ENCODE peak calls at places on chromosome 13, in eight cellular contexts. P, S, B, X, Y, G, M and U are unnamed samples.

GRCh38 chr13:92175330-92175729 is 776.9 kb downstream of the GPC5 start:
- DNase-seq in P (no peak), S (peak), B (no peak), X (peak), Y (peak), G (peak), M (peak), U (peak)

GRCh38 chr13:66835040-66835628 is 395.0 kb downstream of the PCDH9 start:
- DNase-seq in P (no peak), S (peak), B (no peak), X (peak), Y (no peak), G (peak), M (no peak), U (peak)

GRCh38 chr13:38759390-38759789 is 72.5 kb downstream of the FREM2 start:
- DNase-seq in P (no peak), S (no peak), B (no peak), X (no peak), Y (no peak), G (no peak), M (no peak), U (no peak)

GRCh38 chr13:111875922-111876321 is 191.0 kb upstream of the SOX1 start:
- DNase-seq in P (no peak), S (no peak), B (no peak), X (no peak), Y (no peak), G (no peak), M (no peak), U (no peak)

GRCh38 chr13:102983496-102983895 is 82.7 kb downstream of the SLC10A2 start:
- DNase-seq in P (peak), S (no peak), B (no peak), X (no peak), Y (peak), G (no peak), M (no peak), U (no peak)

GRCh38 chr13:44300895-44301638 is 72.6 kb upstream of the SERP2 start:
- DNase-seq in P (no peak), S (no peak), B (peak), X (peak), Y (peak), G (no peak), M (no peak), U (no peak)

GRCh38 chr13:47213057-47213456 is 316.2 kb upstream of the HTR2A start:
- DNase-seq in P (no peak), S (no peak), B (no peak), X (peak), Y (no peak), G (no peak), M (no peak), U (no peak)

GRCh38 chr13:102968572-102969228 is 97.5 kb downstream of the SLC10A2 start:
- DNase-seq in P (no peak), S (no peak), B (no peak), X (no peak), Y (no peak), G (no peak), M (no peak), U (no peak)

GRCh38 chr13:71979616-71980015 is 112.6 kb upstream of the DACH1 start:
- DNase-seq in P (no peak), S (peak), B (no peak), X (no peak), Y (no peak), G (no peak), M (no peak), U (peak)

DNA sequence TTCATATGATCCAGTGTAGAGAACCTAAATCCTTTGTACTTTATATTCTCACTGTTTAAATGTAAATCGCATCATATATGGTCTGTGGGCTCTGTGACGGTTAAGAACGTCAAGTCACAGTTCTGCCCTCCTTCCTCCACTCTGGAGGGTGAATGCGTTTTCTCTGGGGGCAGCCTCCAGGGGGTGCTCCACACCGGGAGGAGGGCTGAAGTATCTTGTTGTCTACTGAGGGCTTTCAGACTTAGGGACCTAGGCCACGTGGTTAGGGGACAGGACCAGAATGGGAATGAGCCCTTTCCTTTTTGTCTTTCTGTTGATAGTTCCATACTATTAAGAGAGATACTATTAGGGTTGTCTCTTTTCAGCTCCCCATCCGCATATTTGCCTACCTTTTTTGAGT is 504.9 kb downstream of the FGF9 start:
- DNase-seq in P (no peak), S (no peak), B (no peak), X (no peak), Y (no peak), G (no peak), M (no peak), U (no peak)
- TF ChIP-seq CTCF in P (no peak), S (no peak), B (no peak), X (no peak), Y (no peak), G (no peak), M (no peak), U (no peak)

DNA sequence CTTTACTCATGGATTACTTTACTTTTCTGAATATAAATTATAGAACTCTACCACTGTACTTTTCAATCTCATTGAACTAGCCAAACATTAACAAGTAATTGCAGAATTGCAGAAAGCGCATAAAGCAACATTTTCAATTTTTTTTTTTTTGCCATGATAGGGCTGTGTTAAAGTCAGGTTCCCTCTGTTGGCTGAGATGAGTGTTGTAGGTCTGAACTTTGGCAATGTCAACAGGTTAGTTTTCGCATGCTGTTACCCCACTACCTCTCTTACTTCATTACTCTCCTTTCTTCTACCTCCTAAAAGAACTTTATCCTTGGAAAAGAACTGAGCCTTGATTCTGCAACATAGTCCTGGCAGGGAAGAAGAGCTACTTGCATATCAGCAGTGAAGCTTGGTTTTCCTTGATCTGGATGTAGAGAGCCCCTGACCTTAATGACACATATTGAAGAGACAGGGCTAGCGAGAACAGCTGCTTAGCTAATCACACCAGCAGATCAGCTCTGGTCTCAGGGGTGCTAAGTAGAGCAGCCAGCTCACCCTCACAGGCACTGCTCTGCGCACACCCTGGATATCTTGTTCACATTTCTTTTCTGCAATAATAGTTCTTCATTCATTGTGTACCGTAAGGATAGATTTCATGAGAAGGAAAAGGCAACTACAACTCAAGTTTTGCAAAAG is 119.5 kb downstream of the FLT1 start:
- DNase-seq in P (no peak), S (peak), B (no peak), X (no peak), Y (no peak), G (no peak), M (no peak), U (no peak)
- TF ChIP-seq CTCF in P (no peak), S (no peak), B (no peak), X (no peak), Y (no peak), G (no peak), M (no peak), U (no peak)

DNA sequence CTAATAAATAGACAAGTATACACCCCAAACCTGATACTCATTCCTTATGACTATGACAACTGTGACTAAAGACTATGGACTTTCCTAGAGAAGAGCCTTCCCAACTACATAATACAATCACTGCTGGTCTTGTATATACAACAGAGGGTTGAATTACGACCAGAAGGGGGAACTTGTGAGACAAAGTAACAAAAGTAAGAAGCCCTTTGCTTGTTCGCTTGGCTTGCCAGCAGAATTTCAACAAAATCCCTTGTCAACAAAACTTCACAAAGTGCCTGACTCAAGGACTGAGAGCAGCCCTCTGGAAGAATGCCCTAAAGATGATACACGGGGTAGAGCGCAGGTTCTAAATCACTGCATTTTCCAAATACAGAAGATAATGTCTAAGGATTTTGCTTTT is 99.4 kb downstream of the WASF3 start:
- DNase-seq in P (no peak), S (no peak), B (no peak), X (peak), Y (peak), G (peak), M (peak), U (no peak)
- TF ChIP-seq CTCF in P (no peak), S (peak), B (peak), X (peak), Y (peak), G (peak), M (no peak), U (no peak)

GRCh38 chr13:109785892-109786450 is 412 bp downstream of the IRS2 start:
- DNase-seq in P (no peak), S (no peak), B (no peak), X (no peak), Y (no peak), G (no peak), M (no peak), U (no peak)

GRCh38 chr13:109783447-109783814 is 3.0 kb downstream of the IRS2 start:
- DNase-seq in P (no peak), S (peak), B (no peak), X (no peak), Y (no peak), G (no peak), M (no peak), U (no peak)

GRCh38 chr13:109783815-109784589 is 2.4 kb downstream of the IRS2 start:
- DNase-seq in P (no peak), S (peak), B (no peak), X (no peak), Y (no peak), G (no peak), M (peak), U (no peak)

GRCh38 chr13:109785141-109785891 is 1.1 kb downstream of the IRS2 start:
- DNase-seq in P (no peak), S (peak), B (peak), X (peak), Y (peak), G (no peak), M (peak), U (peak)

GRCh38 chr13:109784590-109785140 is 1.7 kb downstream of the IRS2 start:
- DNase-seq in P (no peak), S (peak), B (peak), X (peak), Y (peak), G (no peak), M (peak), U (peak)
- TF ChIP-seq CTCF in P (no peak), S (peak), B (peak), X (no peak), Y (no peak), G (peak), M (peak), U (no peak)

DNA sequence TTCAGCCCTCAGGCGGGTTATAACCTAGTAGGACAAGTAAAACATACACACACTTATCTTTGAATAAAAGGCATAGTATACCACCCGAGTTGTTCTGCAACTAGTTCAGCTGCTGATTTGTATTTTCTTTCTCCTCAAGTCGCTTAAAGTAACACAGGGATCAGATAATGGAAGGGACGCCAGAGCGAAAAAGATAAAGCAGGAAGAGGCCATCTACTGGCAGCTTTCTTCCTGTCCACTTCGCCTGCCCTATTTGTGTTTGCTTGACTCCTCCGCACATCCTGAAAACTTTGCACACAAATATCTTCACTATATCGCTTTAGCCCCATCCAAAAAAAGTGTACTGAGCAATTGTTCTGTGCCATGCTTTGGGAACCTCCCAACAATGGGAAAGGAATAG is 238.0 kb upstream of the SOX21 start:
- DNase-seq in P (no peak), S (no peak), B (no peak), X (no peak), Y (peak), G (no peak), M (no peak), U (no peak)
- TF ChIP-seq CTCF in P (no peak), S (peak), B (no peak), X (no peak), Y (peak), G (peak), M (no peak), U (peak)

GRCh38 chr13:108733141-108733540 is 103.7 kb downstream of the MYO16 start:
- DNase-seq in P (no peak), S (no peak), B (no peak), X (no peak), Y (no peak), G (no peak), M (no peak), U (no peak)

GRCh38 chr13:108728370-108728769 is 99.0 kb downstream of the MYO16 start:
- DNase-seq in P (no peak), S (peak), B (no peak), X (no peak), Y (no peak), G (no peak), M (no peak), U (peak)
- TF ChIP-seq CTCF in P (no peak), S (peak), B (peak), X (no peak), Y (no peak), G (peak), M (no peak), U (peak)

GRCh38 chr13:36848228-36848982 is 29.4 kb downstream of the RFXAP start:
- DNase-seq in P (no peak), S (peak), B (no peak), X (no peak), Y (no peak), G (no peak), M (no peak), U (no peak)
- TF ChIP-seq CTCF in P (no peak), S (peak), B (no peak), X (no peak), Y (peak), G (peak), M (no peak), U (no peak)

GRCh38 chr13:95745752-95746151 is 68.8 kb downstream of the DNAJC3 start:
- DNase-seq in P (no peak), S (no peak), B (no peak), X (no peak), Y (no peak), G (no peak), M (no peak), U (no peak)
- TF ChIP-seq CTCF in P (peak), S (peak), B (peak), X (no peak), Y (no peak), G (peak), M (no peak), U (no peak)

GRCh38 chr13:60384911-60385310 is 12.1 kb upstream of the TDRD3 start:
- DNase-seq in P (no peak), S (peak), B (no peak), X (no peak), Y (no peak), G (no peak), M (no peak), U (no peak)

GRCh38 chr13:60379837-60380236 is 17.2 kb upstream of the TDRD3 start:
- DNase-seq in P (no peak), S (no peak), B (no peak), X (no peak), Y (no peak), G (no peak), M (no peak), U (no peak)
- TF ChIP-seq CTCF in P (no peak), S (peak), B (no peak), X (no peak), Y (no peak), G (peak), M (no peak), U (no peak)